ENCODE peak calls at places on chromosomes 1 and 21, in ten cellular contexts. Q is H54, Z is A549, P is body of pancreas, L is H1, M is tibial nerve, K is ovary, B is adrenal gland, R is IMR-90, X is uterus. S is an unnamed sample.

GRCh38 chr1:39183503-39184353 is 20.8 kb upstream of the MACF1 start:
- DNase-seq in Q (peak), Z (peak), P (peak), L (no peak), M (no peak), K (no peak), B (peak), R (peak), X (peak), S (no peak)

GRCh38 chr1:203311368-203312301 is 6.3 kb downstream of the BTG2 start:
- DNase-seq in Q (no peak), Z (no peak), P (no peak), L (no peak), M (no peak), K (no peak), B (no peak), R (no peak), X (no peak), S (no peak)

GRCh38 chr1:15145327-15145726 is 8.2 kb upstream of the TMEM51 start:
- DNase-seq in Q (no peak), Z (no peak), P (no peak), L (no peak), M (no peak), K (no peak), B (no peak), R (no peak), X (no peak), S (no peak)

GRCh38 chr1:92298573-92299476 is at the start of the genes GLMN and RPAP2:
- DNase-seq in Q (peak), Z (peak), P (peak), L (peak), M (peak), K (peak), B (peak), R (peak), X (peak), S (peak)

GRCh38 chr1:178278135-178278534 is 184.2 kb downstream of the RASAL2 start:
- DNase-seq in Q (no peak), Z (no peak), P (no peak), L (no peak), M (no peak), K (no peak), B (no peak), R (no peak), X (no peak), S (no peak)

GRCh38 chr1:200409203-200409760 is 554 bp downstream of the ZNF281 start:
- DNase-seq in Q (no peak), Z (no peak), P (peak), L (no peak), M (no peak), K (peak), B (peak), R (peak), X (peak), S (peak)

GRCh38 chr1:164622057-164622840 is 63.3 kb downstream of the PBX1 start:
- DNase-seq in Q (no peak), Z (no peak), P (no peak), L (no peak), M (no peak), K (no peak), B (no peak), R (no peak), X (no peak), S (no peak)

GRCh38 chr1:214116258-214116657 is 128.5 kb downstream of the PROX1 start:
- DNase-seq in Q (no peak), Z (no peak), P (no peak), L (no peak), M (no peak), K (no peak), B (peak), R (no peak), X (no peak), S (no peak)

GRCh38 chr1:247056071-247056470 is 22.5 kb downstream of the ZNF670 start:
- DNase-seq in Q (no peak), Z (no peak), P (no peak), L (no peak), M (no peak), K (no peak), B (no peak), R (no peak), X (no peak), S (no peak)

GRCh38 chr1:61441723-61442262 is 283.1 kb downstream of the TM2D1 start:
- DNase-seq in Q (no peak), Z (no peak), P (peak), L (no peak), M (no peak), K (no peak), B (peak), R (no peak), X (peak), S (no peak)

GRCh38 chr1:206001476-206001888 is 1.7 kb downstream of the RAB7B start:
- DNase-seq in Q (peak), Z (peak), P (no peak), L (no peak), M (peak), K (no peak), B (peak), R (peak), X (peak), S (no peak)

GRCh38 chr1:162641128-162641527 is 8.9 kb downstream of the DDR2 start:
- DNase-seq in Q (no peak), Z (no peak), P (no peak), L (no peak), M (no peak), K (no peak), B (no peak), R (no peak), X (no peak), S (no peak)

GRCh38 chr21:46633561-46633960 is 1.9 kb upstream of the PRMT2 start:
- DNase-seq in Q (no peak), Z (no peak), P (no peak), L (no peak), M (no peak), K (no peak), B (no peak), R (no peak), X (no peak), S (no peak)

GRCh38 chr1:172980456-172980855 is 70.3 kb downstream of the TNFSF18 start:
- DNase-seq in Q (no peak), Z (peak), P (no peak), L (no peak), M (no peak), K (no peak), B (no peak), R (peak), X (no peak), S (no peak)

GRCh38 chr1:20682571-20683236 is 21.5 kb upstream of the DDOST start:
- DNase-seq in Q (no peak), Z (no peak), P (no peak), L (no peak), M (no peak), K (no peak), B (no peak), R (no peak), X (no peak), S (no peak)

GRCh38 chr1:240468616-240469015 is 143.3 kb downstream of the GREM2 start:
- DNase-seq in Q (no peak), Z (no peak), P (no peak), L (no peak), M (peak), K (no peak), B (no peak), R (peak), X (no peak), S (no peak)

GRCh38 chr1:193322218-193322617 is 135.8 kb upstream of the B3GALT2 start:
- DNase-seq in Q (peak), Z (no peak), P (no peak), L (no peak), M (no peak), K (no peak), B (no peak), R (peak), X (no peak), S (no peak)

GRCh38 chr1:159752135-159752580 is 28.6 kb upstream of the DUSP23 start:
- DNase-seq in Q (no peak), Z (no peak), P (peak), L (no peak), M (peak), K (no peak), B (peak), R (peak), X (peak), S (no peak)

DNA sequence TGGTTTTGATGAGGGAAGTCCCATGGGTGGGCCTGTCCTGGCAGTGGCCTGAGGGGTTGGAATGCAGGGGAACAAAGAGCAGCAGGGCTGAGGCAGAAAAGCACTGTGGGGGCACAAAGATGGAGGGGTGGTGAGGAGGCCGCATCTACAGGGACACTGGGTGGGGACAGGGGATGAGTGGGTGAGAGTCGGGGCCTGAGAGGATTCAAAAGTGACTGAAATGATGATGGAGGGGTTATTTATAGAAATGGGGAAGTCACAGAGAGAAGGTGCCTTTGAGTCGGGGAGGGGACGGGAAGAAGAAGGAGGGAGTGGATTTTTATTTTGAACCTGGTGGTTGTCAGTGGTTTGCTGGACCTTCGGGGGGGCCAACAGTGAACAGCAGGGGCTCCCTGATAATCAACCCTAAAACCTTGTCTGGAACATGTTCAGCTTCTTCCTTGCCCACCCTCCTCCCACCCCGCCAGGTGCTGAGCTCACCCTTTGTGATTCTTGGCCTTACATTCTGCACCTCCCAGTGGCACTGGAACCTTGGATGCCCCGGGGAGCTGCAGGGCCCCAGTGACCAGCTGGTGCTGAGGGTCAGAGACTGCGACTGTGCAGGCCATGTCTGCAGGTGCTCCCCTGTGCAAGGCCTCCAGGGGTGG is 42.9 kb downstream of the IER5 start:
- DNase-seq in Q (no peak), Z (no peak), P (no peak), L (no peak), M (no peak), K (no peak), B (no peak), R (no peak), X (no peak), S (peak)
- TF ChIP-seq POLR2A in Q (no peak), Z (no peak), P (no peak), L (no peak), M (no peak), K (no peak), B (no peak), R (no peak), X (no peak), S (no peak)

DNA sequence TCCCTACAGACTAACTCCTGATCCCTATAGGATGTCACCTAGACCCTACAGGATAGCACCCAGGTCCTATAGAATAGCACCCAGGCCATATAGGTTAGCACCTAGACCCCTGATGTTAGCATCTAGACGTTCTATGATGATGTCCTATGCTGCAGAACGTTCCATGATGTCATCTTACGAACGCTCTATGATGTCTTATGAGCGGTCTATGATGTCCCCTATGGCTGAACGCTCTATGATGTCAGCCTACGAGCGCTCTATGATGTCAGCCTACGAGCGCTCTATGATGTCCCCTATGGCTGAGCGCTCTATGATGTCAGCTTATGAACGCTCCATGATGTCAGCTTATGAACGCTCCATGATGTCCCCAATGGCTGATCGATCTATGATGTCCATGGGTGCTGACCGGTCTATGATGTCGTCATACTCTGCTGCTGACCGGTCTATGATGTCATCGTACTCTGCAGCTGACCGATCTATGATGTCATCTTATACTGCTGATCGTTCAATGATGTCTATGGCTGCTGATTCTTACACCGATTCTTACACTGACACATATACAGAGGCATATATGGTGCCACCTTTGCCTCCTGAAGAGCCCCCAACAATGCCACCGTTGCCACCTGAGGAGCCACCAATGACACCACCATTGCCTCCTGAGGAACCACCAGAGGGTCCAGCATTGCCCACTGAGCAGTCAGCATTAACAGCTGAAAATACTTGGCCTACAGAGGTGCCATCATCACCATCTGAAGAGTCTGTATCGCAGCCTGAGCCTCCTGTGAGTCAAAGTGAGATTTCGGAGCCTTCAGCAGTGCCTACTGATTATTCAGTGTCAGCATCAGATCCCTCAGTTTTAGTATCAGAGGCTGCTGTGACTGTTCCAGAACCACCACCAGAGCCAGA is 9.5 kb downstream of the SON start:
- DNase-seq in Q (no peak), Z (no peak), P (no peak), L (no peak), M (no peak), K (no peak), B (no peak), R (peak), X (no peak), S (no peak)
- TF ChIP-seq POLR2A in Q (no peak), Z (no peak), P (no peak), L (peak), M (no peak), K (no peak), B (no peak), R (no peak), X (no peak), S (no peak)

GRCh38 chr1:35080171-35080854 is 1.1 kb downstream of the ZMYM1 start:
- DNase-seq in Q (no peak), Z (no peak), P (no peak), L (no peak), M (no peak), K (no peak), B (no peak), R (no peak), X (no peak), S (no peak)

GRCh38 chr1:35073265-35073811 is 5.8 kb upstream of the ZMYM1 start:
- DNase-seq in Q (no peak), Z (no peak), P (no peak), L (no peak), M (no peak), K (no peak), B (no peak), R (no peak), X (no peak), S (no peak)

DNA sequence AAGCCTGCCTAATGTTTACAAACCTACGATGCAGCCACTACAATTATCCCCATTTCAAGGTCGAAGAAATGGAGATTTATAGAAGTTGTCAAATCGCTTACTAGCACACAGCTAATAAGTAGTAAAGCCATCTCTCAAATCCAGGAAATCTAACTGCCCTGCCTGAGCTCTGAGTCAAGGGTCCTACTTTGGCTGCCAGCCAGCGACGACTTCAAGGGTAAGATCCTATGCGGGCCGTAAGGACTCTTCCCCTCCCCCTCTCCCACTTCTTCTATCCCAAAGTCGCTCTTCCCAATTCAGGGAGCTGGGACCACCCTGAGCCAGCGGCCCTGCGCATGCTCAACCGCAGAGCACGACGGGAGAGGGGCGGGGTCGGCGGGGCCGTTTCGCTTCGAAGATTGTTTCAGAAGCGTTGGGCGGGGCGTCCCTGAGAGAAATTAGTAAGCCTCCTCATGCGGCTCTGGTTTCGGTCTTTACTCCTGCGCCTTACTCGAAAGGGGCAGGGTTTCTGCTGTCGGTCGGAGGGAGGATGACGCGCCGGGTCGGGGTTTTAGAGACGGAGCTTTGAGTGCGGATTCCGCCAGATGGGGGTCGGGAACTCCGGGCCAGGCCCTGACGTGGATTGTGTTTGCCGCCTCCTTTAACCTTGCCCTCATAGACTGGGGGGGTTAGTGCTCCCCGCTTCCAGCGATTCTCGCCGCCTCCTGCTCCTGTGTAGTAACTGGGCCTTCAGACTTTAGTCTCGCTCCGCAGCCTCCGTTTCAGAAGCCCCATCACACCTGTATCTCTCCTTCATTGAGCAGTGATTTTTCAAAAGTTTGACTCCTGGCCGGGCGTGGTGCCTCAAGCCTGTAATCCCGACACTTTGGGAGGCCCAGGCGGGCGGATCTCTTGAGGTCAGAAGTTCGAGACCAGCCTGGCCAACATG is at the start of gene ZMYM1:
- DNase-seq in Q (peak), Z (peak), P (peak), L (peak), M (peak), K (peak), B (peak), R (peak), X (peak), S (peak)
- TF ChIP-seq POLR2A in Q (peak), Z (peak), P (peak), L (peak), M (no peak), K (peak), B (peak), R (peak), X (no peak), S (peak)

GRCh38 chr21:39182016-39182415 is 1.2 kb downstream of the PSMG1 start:
- DNase-seq in Q (no peak), Z (no peak), P (no peak), L (no peak), M (no peak), K (no peak), B (no peak), R (no peak), X (no peak), S (no peak)

GRCh38 chr21:39182484-39183271 is 573 bp downstream of the PSMG1 start:
- DNase-seq in Q (no peak), Z (no peak), P (no peak), L (no peak), M (no peak), K (no peak), B (peak), R (no peak), X (peak), S (no peak)

GRCh38 chr21:39184050-39184980 is 1.1 kb upstream of the PSMG1 start:
- DNase-seq in Q (no peak), Z (no peak), P (no peak), L (no peak), M (no peak), K (no peak), B (no peak), R (no peak), X (no peak), S (no peak)

GRCh38 chr21:39185157-39185556 is 1.9 kb upstream of the PSMG1 start:
- DNase-seq in Q (no peak), Z (no peak), P (no peak), L (no peak), M (no peak), K (no peak), B (no peak), R (no peak), X (no peak), S (no peak)

DNA sequence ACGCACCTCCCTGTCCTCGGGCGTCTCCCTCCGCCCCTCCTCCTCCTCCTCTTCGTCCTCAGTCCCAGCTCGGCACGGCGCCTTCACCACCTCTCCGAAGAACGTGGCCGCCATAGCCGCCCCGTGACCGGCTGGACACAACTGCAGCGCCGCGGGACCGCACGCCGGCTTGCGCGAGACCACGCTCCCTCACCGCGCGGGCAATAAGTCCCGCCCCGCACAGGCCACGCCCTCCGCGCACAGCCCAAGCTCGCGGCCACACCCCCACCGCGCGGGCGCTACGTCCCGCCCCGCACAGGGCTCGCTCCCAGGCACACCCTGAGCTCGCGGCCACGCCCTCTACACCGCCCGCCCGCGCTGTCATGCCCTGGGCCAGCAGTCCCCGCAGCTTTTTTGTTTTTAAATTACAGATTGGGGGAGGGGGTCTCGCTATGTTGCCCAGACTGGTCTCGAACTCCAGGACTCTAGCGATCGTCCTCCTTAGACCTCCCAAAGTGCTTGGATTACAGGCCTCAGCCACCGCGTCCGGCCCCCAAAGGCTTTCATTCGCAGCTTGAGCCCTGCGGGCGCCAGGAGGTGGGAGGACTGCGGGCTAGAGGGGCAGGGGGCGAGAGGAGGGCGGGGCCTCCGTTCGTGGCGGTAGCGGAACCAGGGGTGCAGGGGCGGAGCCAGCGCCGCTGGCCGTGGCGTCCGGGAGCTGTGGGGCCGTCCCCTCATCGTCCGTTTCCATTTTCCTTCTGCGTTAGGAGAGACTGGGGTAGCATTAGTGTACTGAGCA is at the start of gene PSMG1:
- DNase-seq in Q (peak), Z (peak), P (peak), L (peak), M (peak), K (peak), B (peak), R (peak), X (peak), S (peak)
- TF ChIP-seq POLR2A in Q (peak), Z (peak), P (peak), L (peak), M (peak), K (peak), B (peak), R (peak), X (peak), S (peak)

GRCh38 chr1:40382110-40382464 is 8.6 kb downstream of the SMAP2 start:
- DNase-seq in Q (no peak), Z (no peak), P (no peak), L (no peak), M (no peak), K (no peak), B (no peak), R (no peak), X (no peak), S (no peak)
- TF ChIP-seq POLR2A in Q (no peak), Z (no peak), P (no peak), L (no peak), M (no peak), K (no peak), B (no peak), R (no peak), X (no peak), S (no peak)

GRCh38 chr1:97849350-97850339 is 71.2 kb downstream of the DPYD start:
- DNase-seq in Q (peak), Z (peak), P (no peak), L (no peak), M (no peak), K (no peak), B (no peak), R (peak), X (no peak), S (no peak)
- TF ChIP-seq POLR2A in Q (no peak), Z (no peak), P (no peak), L (no peak), M (no peak), K (no peak), B (no peak), R (no peak), X (no peak), S (no peak)